ENCODE peak calls at places on chromosomes 11 and 22, in five cellular contexts. F is HepG2, Y is GM23338, V is HCT116, M is stomach. T is an unnamed sample.

GRCh38 chr11:823441-824291 is 4.1 kb upstream of the CRACR2B start:
- DNase-seq in M (no peak), Y (no peak), F (no peak), V (no peak), T (no peak)

GRCh38 chr11:17004486-17005148 is 9.6 kb downstream of the PLEKHA7 start:
- DNase-seq in V (no peak), M (no peak), Y (no peak), F (no peak), T (no peak)

GRCh38 chr11:66568124-66568916 is at the start of gene CTSF:
- DNase-seq in F (no peak), Y (peak; percentile 93), V (no peak), M (peak; percentile 91), T (no peak)

GRCh38 chr11:102421262-102421661 is 31.3 kb downstream of the TMEM123 start:
- DNase-seq in M (no peak), V (no peak), F (no peak), Y (no peak), T (no peak)

GRCh38 chr11:88739524-88739923 is 326.3 kb downstream of the GRM5 start:
- DNase-seq in M (no peak), F (no peak), Y (no peak), V (no peak), T (no peak)

GRCh38 chr11:83545911-83546310 is 259.7 kb upstream of the CCDC90B start:
- DNase-seq in M (no peak), Y (no peak), V (no peak), F (no peak), T (no peak)

GRCh38 chr11:41659990-41660389 is 200.5 kb upstream of the LRRC4C start:
- DNase-seq in M (no peak), V (no peak), Y (peak; percentile 3), F (no peak), T (no peak)

GRCh38 chr22:18968011-18968749 is 32.1 kb upstream of the PRODH start:
- DNase-seq in V (no peak), F (no peak), Y (peak; percentile 56), M (no peak), T (no peak)

GRCh38 chr11:93735627-93736026 is 5.7 kb downstream of the TAF1D start:
- DNase-seq in F (no peak), V (no peak), M (no peak), Y (no peak), T (no peak)

GRCh38 chr11:117219001-117219400 is 12.9 kb downstream of the PCSK7 start:
- DNase-seq in V (no peak), F (no peak), Y (no peak), M (no peak), T (no peak)

GRCh38 chr22:33785283-33785991 is 134.8 kb downstream of the LARGE1 start:
- DNase-seq in M (no peak), Y (no peak), V (no peak), F (peak; percentile 8), T (no peak)

GRCh38 chr11:8070417-8071101 is 10.5 kb upstream of the TUB start:
- DNase-seq in F (peak; percentile 20), Y (peak; percentile 60), M (no peak), V (peak; percentile 21), T (no peak)

GRCh38 chr22:20638143-20638870 is 130.9 kb downstream of the MED15 start:
- DNase-seq in V (no peak), M (peak; percentile 54), F (no peak), Y (no peak), T (no peak)

GRCh38 chr11:41018224-41018623 is 441.2 kb downstream of the LRRC4C start:
- DNase-seq in V (no peak), F (no peak), M (no peak), Y (peak; percentile 43), T (no peak)

DNA sequence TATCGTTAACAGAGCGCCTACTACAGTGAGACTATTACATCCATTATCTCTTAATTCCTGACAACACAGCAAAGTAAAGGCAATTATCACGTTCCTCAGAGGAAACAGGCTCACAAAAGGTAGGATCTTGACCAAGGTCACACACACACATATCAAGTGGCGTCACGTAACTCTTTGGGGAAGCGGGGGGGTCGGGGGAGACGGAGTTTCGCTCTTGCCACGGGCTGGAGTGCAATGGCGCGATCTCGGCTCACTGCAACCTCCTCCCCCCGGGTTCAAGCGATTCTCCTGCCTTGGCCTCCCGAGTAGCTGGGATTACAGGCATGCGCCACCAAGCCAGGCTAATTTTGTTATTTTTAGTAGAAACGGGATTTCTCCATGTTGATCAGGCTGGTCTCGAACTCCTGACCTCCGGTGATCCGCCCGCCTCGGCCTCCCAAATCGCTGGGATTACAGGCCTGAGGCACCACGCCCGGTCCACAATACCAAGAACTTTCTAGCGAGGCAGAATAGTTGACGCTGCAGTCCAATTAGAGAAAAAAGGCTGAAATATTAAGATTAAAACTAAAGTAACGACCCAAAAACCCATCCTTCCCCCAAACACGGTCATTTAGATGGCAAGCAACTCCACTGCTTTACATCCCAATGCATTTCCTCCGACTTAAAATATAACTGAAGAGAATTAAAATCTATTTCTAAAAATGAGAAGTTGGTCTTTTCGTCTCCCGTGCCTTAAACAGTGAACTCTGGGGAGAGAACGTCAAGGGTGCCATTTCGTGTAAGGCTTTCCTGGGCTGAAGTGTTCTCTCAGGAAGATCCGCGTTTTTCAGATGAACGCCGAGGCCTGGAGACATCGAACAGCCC is 1.1 kb downstream of the DDX17 start:
- DNase-seq in V (no peak), F (peak; percentile 53), Y (peak; percentile 53), M (peak; percentile 63), T (no peak)
- TF ChIP-seq POLR2AphosphoS5 in V (no peak), F (peak; percentile 50), Y (no peak), M (no peak), T (no peak)

GRCh38 chr22:46055176-46055850 is 78.4 kb upstream of the WNT7B start:
- DNase-seq in M (peak; percentile 72), Y (no peak), V (no peak), F (no peak), T (no peak)

GRCh38 chr22:46057762-46058420 is 80.9 kb upstream of the WNT7B start:
- DNase-seq in Y (no peak), F (no peak), M (peak; percentile 57), V (no peak), T (no peak)

GRCh38 chr22:46055851-46056168 is 78.8 kb upstream of the WNT7B start:
- DNase-seq in Y (no peak), F (no peak), V (no peak), M (no peak), T (no peak)

GRCh38 chr22:46057206-46057605 is 80.2 kb upstream of the WNT7B start:
- DNase-seq in V (no peak), M (peak; percentile 25), Y (no peak), F (no peak), T (no peak)

DNA sequence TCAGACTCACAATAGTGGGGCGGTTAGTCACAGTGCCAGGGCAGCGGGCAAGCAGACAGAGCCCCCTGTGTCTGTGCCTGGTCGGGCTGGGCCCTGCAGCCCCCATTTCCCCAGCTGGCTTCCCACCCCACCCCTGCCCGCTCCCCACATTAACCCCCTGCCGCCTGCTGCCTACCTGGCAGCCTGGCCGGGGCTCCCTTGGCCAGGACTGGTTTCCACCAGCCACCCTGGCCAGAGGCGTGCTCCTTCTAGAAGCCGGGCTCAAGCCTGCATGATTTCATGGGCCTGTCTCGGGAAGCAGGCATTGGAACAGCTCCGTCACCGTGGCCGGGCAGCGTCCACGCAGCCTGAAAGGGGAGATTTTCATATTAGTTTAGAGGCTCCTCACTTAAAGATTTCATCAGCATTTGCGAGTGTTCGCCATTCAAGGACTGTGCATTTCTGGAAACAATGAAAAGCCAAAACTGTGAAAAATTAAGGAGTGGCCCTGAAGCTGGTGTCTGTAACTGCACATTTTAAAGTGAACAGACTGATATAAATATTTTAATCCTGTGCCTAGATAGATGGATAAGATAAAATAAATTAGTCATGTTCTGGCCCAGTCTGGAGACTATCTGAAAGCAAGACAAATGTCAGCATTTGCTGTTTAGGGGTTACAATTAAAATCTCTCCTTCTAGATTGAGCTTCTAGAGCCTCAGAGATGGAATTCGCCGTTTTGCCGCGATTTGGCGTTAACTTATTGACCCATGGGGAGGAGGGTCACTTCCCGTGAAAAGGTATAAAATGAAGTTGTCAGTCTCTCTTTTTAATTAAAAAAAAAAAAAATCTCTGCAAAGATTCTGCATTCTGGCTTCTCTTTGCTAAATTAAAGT is 79.4 kb upstream of the WNT7B start:
- DNase-seq in M (peak; percentile 55), F (no peak), Y (no peak), V (no peak), T (no peak)
- TF ChIP-seq POLR2AphosphoS5 in M (no peak), F (no peak), Y (no peak), V (no peak), T (no peak)

DNA sequence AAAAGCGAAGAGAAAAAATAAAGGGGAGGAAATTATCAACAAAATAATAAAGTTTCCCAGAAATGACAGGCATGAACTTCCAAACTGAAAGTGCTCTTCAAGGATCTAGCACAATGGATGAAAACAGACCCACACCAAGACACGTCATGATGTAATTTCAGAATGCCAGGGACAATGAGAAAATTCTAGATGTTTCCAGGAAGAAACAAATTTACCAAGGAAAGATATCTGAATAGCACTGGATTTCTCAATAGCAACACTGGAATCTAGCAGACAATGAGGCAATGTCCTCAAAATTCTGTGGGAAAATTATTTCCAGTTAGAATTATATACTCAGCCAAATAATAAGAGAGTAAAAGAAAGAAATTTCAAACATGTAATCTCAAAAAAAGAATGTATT is 46.0 kb downstream of the DENND5A start:
- DNase-seq in F (no peak), Y (no peak), V (no peak), M (no peak), T (no peak)
- TF ChIP-seq POLR2AphosphoS5 in F (no peak), Y (no peak), V (no peak), M (no peak), T (no peak)

DNA sequence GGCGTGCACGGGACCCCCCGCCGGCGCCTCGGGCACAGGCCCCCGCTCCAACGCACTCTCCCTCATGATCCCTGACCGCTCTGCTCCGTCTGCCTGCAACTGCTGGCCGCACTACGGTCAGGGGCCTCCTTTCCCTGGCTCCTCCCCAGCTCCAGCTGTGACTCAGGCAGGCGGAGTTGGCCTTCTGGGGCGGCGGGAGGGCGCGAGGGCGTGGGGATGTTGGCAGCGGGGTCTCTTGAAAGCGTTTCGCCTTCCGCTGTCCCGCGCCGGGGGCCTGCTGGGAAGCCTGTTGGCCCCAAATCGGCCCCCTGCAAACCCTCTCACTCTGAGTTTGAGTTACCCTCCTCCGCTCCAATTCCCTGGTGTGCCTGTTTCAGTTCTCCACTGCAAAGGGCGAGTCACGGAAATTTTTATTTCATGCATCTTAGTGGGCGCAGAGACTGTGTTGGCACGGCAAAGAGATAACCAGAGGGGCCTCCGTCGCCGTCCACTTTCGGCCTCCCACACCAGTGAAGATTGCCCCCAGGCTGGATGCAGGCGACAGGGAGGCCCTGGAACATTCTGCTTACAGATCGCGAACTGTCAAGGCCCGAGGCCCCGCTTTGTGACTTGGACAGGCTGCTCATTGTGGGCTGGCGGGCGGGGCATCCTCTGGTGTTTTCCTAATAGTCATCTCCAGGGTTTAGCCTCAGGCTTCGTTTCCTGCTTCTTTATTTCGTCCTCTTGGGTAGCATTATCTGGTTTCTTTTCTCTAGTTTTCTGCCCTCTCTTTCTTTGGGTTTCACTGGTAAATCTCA is at the start of gene CAVIN3:
- DNase-seq in F (no peak), V (peak; percentile 48), M (peak; percentile 70), Y (peak; percentile 82), T (no peak)
- TF ChIP-seq POLR2AphosphoS5 in F (no peak), V (peak; percentile 76), M (peak; percentile 92), Y (peak; percentile 69), T (no peak)

T was measured in SK-N-MC.